ENCODE peak calls at places on chromosome 15, in seven cellular contexts. One of them, this sample, is unnamed.

GRCh38 chr15:57462391-57462790 is 86.1 kb downstream of the CGNL1 start:
- DNase-seq in heart right ventricle: no peak
- DNase-seq in choroid plexus epithelial cell: peak; percentile 38
- DNase-seq in foreskin fibroblast: peak; percentile 60
- DNase-seq in psoas muscle: no peak
- DNase-seq in bronchial epithelial cell: peak; percentile 70
- DNase-seq in cardiac muscle cell: peak; percentile 42
- DNase-seq in this sample: no peak

GRCh38 chr15:75389791-75390382 is 21.5 kb upstream of the MAN2C1 start:
- DNase-seq in psoas muscle: no peak
- DNase-seq in cardiac muscle cell: no peak
- DNase-seq in choroid plexus epithelial cell: peak; percentile 65
- DNase-seq in bronchial epithelial cell: no peak
- DNase-seq in heart right ventricle: no peak
- DNase-seq in foreskin fibroblast: no peak
- DNase-seq in this sample: no peak

GRCh38 chr15:79310612-79310984 is 314 bp upstream of the TMED3 start:
- DNase-seq in foreskin fibroblast: no peak
- DNase-seq in cardiac muscle cell: peak; percentile 44
- DNase-seq in choroid plexus epithelial cell: peak; percentile 45
- DNase-seq in heart right ventricle: no peak
- DNase-seq in bronchial epithelial cell: peak; percentile 12
- DNase-seq in psoas muscle: no peak
- DNase-seq in this sample: no peak

GRCh38 chr15:80550219-80550909 is 144.7 kb upstream of the ABHD17C start:
- DNase-seq in cardiac muscle cell: peak; percentile 94
- DNase-seq in heart right ventricle: no peak
- DNase-seq in bronchial epithelial cell: peak; percentile 84
- DNase-seq in choroid plexus epithelial cell: peak; percentile 99
- DNase-seq in psoas muscle: no peak
- DNase-seq in foreskin fibroblast: peak; percentile 90
- DNase-seq in this sample: peak; percentile 96

GRCh38 chr15:47351501-47351900 is 365.8 kb upstream of the SEMA6D start:
- DNase-seq in heart right ventricle: no peak
- DNase-seq in choroid plexus epithelial cell: no peak
- DNase-seq in cardiac muscle cell: no peak
- DNase-seq in bronchial epithelial cell: peak; percentile 59
- DNase-seq in foreskin fibroblast: peak; percentile 20
- DNase-seq in psoas muscle: no peak
- DNase-seq in this sample: no peak

GRCh38 chr15:83845230-83845629 is 191.3 kb downstream of the ADAMTSL3 start:
- DNase-seq in foreskin fibroblast: peak; percentile 93
- DNase-seq in choroid plexus epithelial cell: peak; percentile 94
- DNase-seq in bronchial epithelial cell: peak; percentile 69
- DNase-seq in psoas muscle: no peak
- DNase-seq in heart right ventricle: no peak
- DNase-seq in cardiac muscle cell: peak; percentile 95
- DNase-seq in this sample: no peak

GRCh38 chr15:101153801-101154656 is 97.8 kb downstream of the CHSY1 start:
- DNase-seq in psoas muscle: no peak
- DNase-seq in heart right ventricle: no peak
- DNase-seq in choroid plexus epithelial cell: no peak
- DNase-seq in cardiac muscle cell: no peak
- DNase-seq in bronchial epithelial cell: no peak
- DNase-seq in foreskin fibroblast: no peak
- DNase-seq in this sample: no peak

GRCh38 chr15:98144388-98144787 is 183.9 kb downstream of the ARRDC4 start:
- DNase-seq in choroid plexus epithelial cell: no peak
- DNase-seq in bronchial epithelial cell: peak; percentile 80
- DNase-seq in cardiac muscle cell: no peak
- DNase-seq in foreskin fibroblast: no peak
- DNase-seq in psoas muscle: no peak
- DNase-seq in heart right ventricle: no peak
- DNase-seq in this sample: no peak

GRCh38 chr15:69556344-69556743 is 103.7 kb downstream of the RPLP1 start:
- DNase-seq in foreskin fibroblast: no peak
- DNase-seq in heart right ventricle: no peak
- DNase-seq in psoas muscle: no peak
- DNase-seq in choroid plexus epithelial cell: no peak
- DNase-seq in cardiac muscle cell: no peak
- DNase-seq in bronchial epithelial cell: no peak
- DNase-seq in this sample: no peak

GRCh38 chr15:76840830-76841460 is 64.2 kb downstream of the SCAPER start:
- DNase-seq in foreskin fibroblast: peak; percentile 70
- DNase-seq in heart right ventricle: no peak
- DNase-seq in choroid plexus epithelial cell: peak; percentile 69
- DNase-seq in bronchial epithelial cell: peak; percentile 42
- DNase-seq in cardiac muscle cell: peak; percentile 68
- DNase-seq in psoas muscle: no peak
- DNase-seq in this sample: peak; percentile 11

GRCh38 chr15:29819979-29820801 is 2.1 kb downstream of the TJP1 start:
- DNase-seq in bronchial epithelial cell: no peak
- DNase-seq in psoas muscle: no peak
- DNase-seq in foreskin fibroblast: no peak
- DNase-seq in heart right ventricle: no peak
- DNase-seq in choroid plexus epithelial cell: no peak
- DNase-seq in cardiac muscle cell: no peak
- DNase-seq in this sample: no peak

GRCh38 chr15:35693286-35693685 is 147.3 kb upstream of the DPH6 start:
- DNase-seq in psoas muscle: no peak
- DNase-seq in bronchial epithelial cell: no peak
- DNase-seq in foreskin fibroblast: peak; percentile 57
- DNase-seq in cardiac muscle cell: peak; percentile 73
- DNase-seq in heart right ventricle: no peak
- DNase-seq in choroid plexus epithelial cell: peak; percentile 81
- DNase-seq in this sample: no peak

GRCh38 chr15:70512772-70513362 is 250.5 kb downstream of the UACA start:
- DNase-seq in cardiac muscle cell: peak; percentile 77
- DNase-seq in psoas muscle: no peak
- DNase-seq in heart right ventricle: no peak
- DNase-seq in foreskin fibroblast: no peak
- DNase-seq in choroid plexus epithelial cell: peak; percentile 83
- DNase-seq in bronchial epithelial cell: peak; percentile 56
- DNase-seq in this sample: no peak

GRCh38 chr15:83282859-83283812 is 1.3 kb downstream of the BNC1 start:
- DNase-seq in foreskin fibroblast: peak; percentile 65
- DNase-seq in psoas muscle: peak; percentile 57
- DNase-seq in heart right ventricle: peak; percentile 18
- DNase-seq in bronchial epithelial cell: no peak
- DNase-seq in choroid plexus epithelial cell: peak; percentile 56
- DNase-seq in cardiac muscle cell: peak; percentile 68
- DNase-seq in this sample: no peak

GRCh38 chr15:47135279-47135678 is 582.0 kb upstream of the SEMA6D start:
- DNase-seq in cardiac muscle cell: no peak
- DNase-seq in heart right ventricle: no peak
- DNase-seq in psoas muscle: no peak
- DNase-seq in bronchial epithelial cell: no peak
- DNase-seq in choroid plexus epithelial cell: no peak
- DNase-seq in foreskin fibroblast: no peak
- DNase-seq in this sample: no peak

GRCh38 chr15:32030795-32031194 is 480 bp downstream of the CHRNA7 start:
- DNase-seq in heart right ventricle: no peak
- DNase-seq in bronchial epithelial cell: no peak
- DNase-seq in foreskin fibroblast: peak; percentile 1
- DNase-seq in cardiac muscle cell: peak; percentile 5
- DNase-seq in psoas muscle: no peak
- DNase-seq in choroid plexus epithelial cell: no peak
- DNase-seq in this sample: no peak

GRCh38 chr15:26682765-26683164 is 90.1 kb downstream of the GABRB3 start:
- DNase-seq in bronchial epithelial cell: no peak
- DNase-seq in choroid plexus epithelial cell: no peak
- DNase-seq in psoas muscle: no peak
- DNase-seq in heart right ventricle: no peak
- DNase-seq in cardiac muscle cell: no peak
- DNase-seq in foreskin fibroblast: no peak
- DNase-seq in this sample: no peak

GRCh38 chr15:59543721-59544547 is 67.6 kb upstream of the GCNT3 start:
- DNase-seq in foreskin fibroblast: no peak
- DNase-seq in psoas muscle: no peak
- DNase-seq in cardiac muscle cell: no peak
- DNase-seq in choroid plexus epithelial cell: no peak
- DNase-seq in bronchial epithelial cell: peak; percentile 37
- DNase-seq in heart right ventricle: no peak
- DNase-seq in this sample: no peak

GRCh38 chr15:52485290-52485689 is 43.4 kb downstream of the MYO5A start:
- DNase-seq in psoas muscle: no peak
- DNase-seq in foreskin fibroblast: no peak
- DNase-seq in heart right ventricle: no peak
- DNase-seq in choroid plexus epithelial cell: no peak
- DNase-seq in bronchial epithelial cell: no peak
- DNase-seq in cardiac muscle cell: no peak
- DNase-seq in this sample: no peak

GRCh38 chr15:69328739-69329138 is 30.0 kb downstream of the PAQR5 start:
- DNase-seq in cardiac muscle cell: no peak
- DNase-seq in foreskin fibroblast: no peak
- DNase-seq in heart right ventricle: no peak
- DNase-seq in choroid plexus epithelial cell: no peak
- DNase-seq in psoas muscle: no peak
- DNase-seq in bronchial epithelial cell: no peak
- DNase-seq in this sample: no peak

GRCh38 chr15:73051402-73051810 is 857 bp upstream of the NEO1 start:
- DNase-seq in heart right ventricle: no peak
- DNase-seq in foreskin fibroblast: no peak
- DNase-seq in psoas muscle: peak; percentile 87
- DNase-seq in choroid plexus epithelial cell: no peak
- DNase-seq in cardiac muscle cell: no peak
- DNase-seq in bronchial epithelial cell: peak; percentile 17
- DNase-seq in this sample: no peak

GRCh38 chr15:69303337-69304175 is 4.8 kb downstream of the PAQR5 start:
- DNase-seq in choroid plexus epithelial cell: peak; percentile 81
- DNase-seq in psoas muscle: no peak
- DNase-seq in cardiac muscle cell: peak; percentile 56
- DNase-seq in foreskin fibroblast: peak; percentile 37
- DNase-seq in heart right ventricle: no peak
- DNase-seq in bronchial epithelial cell: no peak
- DNase-seq in this sample: no peak

GRCh38 chr15:80966431-80967197 is 23.0 kb downstream of the MESD start:
- DNase-seq in choroid plexus epithelial cell: no peak
- DNase-seq in cardiac muscle cell: no peak
- DNase-seq in heart right ventricle: no peak
- DNase-seq in psoas muscle: no peak
- DNase-seq in foreskin fibroblast: no peak
- DNase-seq in bronchial epithelial cell: no peak
- DNase-seq in this sample: no peak

GRCh38 chr15:62771234-62771633 is 271.3 kb upstream of the TPM1 start:
- DNase-seq in psoas muscle: no peak
- DNase-seq in cardiac muscle cell: no peak
- DNase-seq in heart right ventricle: no peak
- DNase-seq in bronchial epithelial cell: no peak
- DNase-seq in foreskin fibroblast: no peak
- DNase-seq in choroid plexus epithelial cell: no peak
- DNase-seq in this sample: no peak

GRCh38 chr15:63575312-63575711 is 21.9 kb upstream of the FBXL22 start:
- DNase-seq in bronchial epithelial cell: no peak
- DNase-seq in foreskin fibroblast: no peak
- DNase-seq in psoas muscle: no peak
- DNase-seq in cardiac muscle cell: no peak
- DNase-seq in heart right ventricle: no peak
- DNase-seq in choroid plexus epithelial cell: no peak
- DNase-seq in this sample: no peak

DNA sequence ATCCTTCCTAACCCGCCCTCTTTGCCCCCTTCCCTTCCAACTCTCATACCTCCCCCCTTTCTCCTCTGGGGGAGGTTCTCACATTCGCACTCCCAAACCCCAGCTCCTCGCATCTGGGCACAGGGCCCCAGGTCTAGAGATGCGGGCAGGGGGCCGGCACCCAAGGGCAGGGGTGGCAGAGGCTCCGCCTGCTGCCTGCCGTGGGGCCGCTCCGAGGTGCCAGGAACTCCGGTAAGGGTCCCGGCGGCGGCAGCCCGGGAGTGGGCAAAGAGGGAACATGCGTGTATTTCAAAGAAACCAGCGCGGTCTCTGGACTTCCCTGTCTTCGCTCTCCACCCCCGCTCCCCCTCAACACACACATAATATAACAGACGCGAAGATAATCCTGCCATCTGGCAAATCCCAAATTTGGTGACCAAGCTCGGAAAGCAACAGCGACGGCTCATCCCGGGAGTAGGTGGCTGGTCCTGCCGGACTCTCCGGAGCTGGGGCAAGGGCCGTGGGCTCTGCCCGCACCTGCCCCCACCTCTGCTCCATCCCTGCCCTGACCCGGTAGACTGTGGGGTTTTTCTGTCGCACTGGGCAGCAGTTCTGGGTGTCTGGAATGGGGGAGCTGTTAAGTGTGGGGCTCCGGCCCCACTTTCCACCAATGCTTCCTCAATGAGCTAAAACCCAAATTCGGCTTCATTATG is 31.0 kb downstream of the NR2F2 start:
- DNase-seq in cardiac muscle cell: no peak
- DNase-seq in foreskin fibroblast: peak; percentile 23
- DNase-seq in psoas muscle: no peak
- DNase-seq in bronchial epithelial cell: no peak
- DNase-seq in heart right ventricle: no peak
- DNase-seq in choroid plexus epithelial cell: no peak
- DNase-seq in this sample: no peak
- TF ChIP-seq CTCF in cardiac muscle cell: no peak
- TF ChIP-seq CTCF in foreskin fibroblast: no peak
- TF ChIP-seq CTCF in psoas muscle: no peak
- TF ChIP-seq CTCF in bronchial epithelial cell: no peak
- TF ChIP-seq CTCF in heart right ventricle: no peak
- TF ChIP-seq CTCF in choroid plexus epithelial cell: no peak
- TF ChIP-seq CTCF in this sample: no peak

GRCh38 chr15:40785814-40786213 is 16.0 kb downstream of the C15orf62 start:
- DNase-seq in cardiac muscle cell: no peak
- DNase-seq in heart right ventricle: no peak
- DNase-seq in choroid plexus epithelial cell: peak; percentile 30
- DNase-seq in bronchial epithelial cell: peak; percentile 55
- DNase-seq in foreskin fibroblast: no peak
- DNase-seq in psoas muscle: no peak
- DNase-seq in this sample: no peak
- H3K4me3 ChIP-seq in cardiac muscle cell: no peak overlapping the region
- H3K4me3 ChIP-seq in heart right ventricle: no peak overlapping the region
- H3K4me3 ChIP-seq in choroid plexus epithelial cell: no peak overlapping the region
- H3K4me3 ChIP-seq in bronchial epithelial cell: no peak overlapping the region
- H3K4me3 ChIP-seq in foreskin fibroblast: no peak overlapping the region
- H3K4me3 ChIP-seq in psoas muscle: no peak overlapping the region
- H3K4me3 ChIP-seq in this sample: no peak overlapping the region

GRCh38 chr15:33735637-33736247 is 232.6 kb upstream of the CHRM5 start:
- DNase-seq in bronchial epithelial cell: peak; percentile 29
- DNase-seq in psoas muscle: no peak
- DNase-seq in foreskin fibroblast: peak; percentile 60
- DNase-seq in cardiac muscle cell: peak; percentile 62
- DNase-seq in heart right ventricle: no peak
- DNase-seq in choroid plexus epithelial cell: peak; percentile 74
- DNase-seq in this sample: no peak
- TF ChIP-seq CTCF in bronchial epithelial cell: peak; percentile 64
- TF ChIP-seq CTCF in psoas muscle: peak; percentile 42
- TF ChIP-seq CTCF in foreskin fibroblast: peak; percentile 52
- TF ChIP-seq CTCF in cardiac muscle cell: peak; percentile 66
- TF ChIP-seq CTCF in heart right ventricle: peak; percentile 19
- TF ChIP-seq CTCF in choroid plexus epithelial cell: peak; percentile 87
- TF ChIP-seq CTCF in this sample: peak; percentile 50

DNA sequence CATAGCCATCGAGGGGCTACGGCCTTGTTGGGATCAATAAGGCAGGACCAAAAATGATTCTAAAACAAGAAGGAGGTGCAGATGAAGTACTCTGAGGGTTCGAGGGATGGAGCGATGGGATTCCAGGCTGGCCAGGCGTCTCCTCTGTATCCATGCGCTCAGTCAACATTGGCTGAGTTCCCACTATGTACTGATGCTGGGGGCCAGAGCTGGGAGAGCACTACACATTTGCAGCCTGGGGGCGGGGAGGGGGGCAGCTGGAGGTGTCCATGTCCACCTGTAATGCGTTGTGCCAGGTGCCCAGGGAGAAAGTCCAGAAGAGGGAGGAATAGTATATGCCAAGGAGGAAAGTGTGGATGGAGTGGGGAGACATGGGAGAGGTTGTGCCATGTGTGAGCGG is 81.4 kb downstream of the AAGAB start:
- DNase-seq in heart right ventricle: no peak
- DNase-seq in bronchial epithelial cell: no peak
- DNase-seq in choroid plexus epithelial cell: no peak
- DNase-seq in psoas muscle: no peak
- DNase-seq in foreskin fibroblast: no peak
- DNase-seq in cardiac muscle cell: no peak
- DNase-seq in this sample: no peak
- H3K4me3 ChIP-seq in heart right ventricle: no peak overlapping the region
- H3K4me3 ChIP-seq in bronchial epithelial cell: no peak overlapping the region
- H3K4me3 ChIP-seq in choroid plexus epithelial cell: no peak overlapping the region
- H3K4me3 ChIP-seq in psoas muscle: no peak overlapping the region
- H3K4me3 ChIP-seq in foreskin fibroblast: no peak overlapping the region
- H3K4me3 ChIP-seq in cardiac muscle cell: no peak overlapping the region
- H3K4me3 ChIP-seq in this sample: no peak overlapping the region

This sample was measured in HFF-Myc.